ENCODE peak calls at places on chromosomes 11 and 22, in eight cellular contexts. R is amygdala, H is NCI-H774, N is A549, U is iris pigment epithelial cell, S is iPS DF 6.9, W is choroid plexus epithelial cell, Q is activated gamma-delta T cell. L is an unnamed sample.

GRCh38 chr22:39820266-39820665 is 73.3 kb downstream of the ENTHD1 start:
- DNase-seq in H (no peak), R (no peak), U (peak; percentile 71), Q (no peak), W (peak; percentile 66), N (peak; percentile 11), S (no peak), L (no peak)

GRCh38 chr11:126152152-126152551 is 59.3 kb downstream of the RPUSD4 start:
- DNase-seq in U (no peak), N (no peak), H (no peak), S (no peak), W (no peak), R (no peak), Q (no peak), L (no peak)

GRCh38 chr11:126419801-126420729 is 64.6 kb downstream of the ST3GAL4 start:
- DNase-seq in H (no peak), U (peak; percentile 81), N (no peak), W (peak; percentile 90), Q (no peak), S (no peak), R (no peak), L (no peak)

GRCh38 chr22:32341122-32341740 is 16.4 kb upstream of the RFPL3 start:
- DNase-seq in S (no peak), N (no peak), Q (no peak), W (no peak), R (no peak), U (peak; percentile 7), H (no peak), L (no peak)

GRCh38 chr11:96869207-96869606 is 479.4 kb downstream of the JRKL start:
- DNase-seq in N (no peak), W (no peak), U (peak; percentile 3), S (no peak), R (no peak), H (no peak), Q (no peak), L (no peak)

GRCh38 chr11:38718049-38718448 is 2120.0 kb upstream of the RAG2 start:
- DNase-seq in U (no peak), S (no peak), Q (no peak), W (peak; percentile 33), R (no peak), H (no peak), N (no peak), L (no peak)

GRCh38 chr11:1934326-1935155 is 12.6 kb upstream of the MRPL23 start:
- DNase-seq in W (no peak), Q (no peak), H (no peak), S (no peak), N (no peak), R (no peak), U (no peak), L (no peak)

GRCh38 chr11:37313266-37313665 is 715.2 kb upstream of the RAG2 start:
- DNase-seq in S (no peak), R (no peak), N (no peak), Q (no peak), W (no peak), H (no peak), U (no peak), L (no peak)

GRCh38 chr11:122791411-122791810 is 46.9 kb upstream of the CRTAM start:
- DNase-seq in H (no peak), U (peak; percentile 28), Q (no peak), N (no peak), R (no peak), W (peak; percentile 39), S (no peak), L (no peak)

GRCh38 chr11:117663389-117663788 is 133.6 kb downstream of the DSCAML1 start:
- DNase-seq in Q (no peak), N (no peak), R (peak; percentile 39), W (no peak), S (no peak), U (no peak), H (no peak), L (no peak)

GRCh38 chr22:37806409-37807338 is 1.1 kb upstream of the GCAT start:
- DNase-seq in U (peak; percentile 41), H (no peak), R (no peak), Q (no peak), W (peak; percentile 58), S (no peak), N (no peak), L (no peak)

GRCh38 chr11:44987506-44987905 is 36.8 kb upstream of the TP53I11 start:
- DNase-seq in W (no peak), N (no peak), Q (no peak), H (no peak), R (no peak), S (no peak), U (no peak), L (peak; percentile 46)

GRCh38 chr22:49968313-49968830 is 7.8 kb downstream of the PIM3 start:
- DNase-seq in U (no peak), R (no peak), W (no peak), H (no peak), Q (no peak), S (no peak), N (no peak), L (peak; percentile 7)

GRCh38 chr11:131668867-131669780 is 298.7 kb downstream of the NTM start:
- DNase-seq in U (peak; percentile 55), Q (no peak), R (peak; percentile 31), W (peak; percentile 71), H (no peak), N (peak; percentile 49), S (no peak), L (no peak)

GRCh38 chr11:132943325-132943736 is 589.0 kb downstream of the OPCML start:
- DNase-seq in U (peak; percentile 3), Q (no peak), N (no peak), S (no peak), H (no peak), R (no peak), W (peak; percentile 7), L (no peak)

GRCh38 chr11:124646148-124646547 is 23.5 kb downstream of the TBRG1 start:
- DNase-seq in U (no peak), N (no peak), H (no peak), W (no peak), S (no peak), Q (no peak), R (no peak), L (no peak)

GRCh38 chr11:65793144-65793581 is 6.3 kb downstream of the OVOL1 start:
- DNase-seq in U (no peak), Q (no peak), S (no peak), R (no peak), W (no peak), N (no peak), H (peak; percentile 34), L (no peak)

GRCh38 chr11:74278721-74279148 is 32.7 kb downstream of the P4HA3 start:
- DNase-seq in S (no peak), N (peak; percentile 68), R (no peak), U (peak; percentile 100), W (peak; percentile 100), H (no peak), Q (no peak), L (no peak)

GRCh38 chr11:88102595-88102929 is 72.7 kb downstream of the RAB38 start:
- DNase-seq in N (no peak), S (no peak), R (no peak), W (peak; percentile 9), U (peak; percentile 4), Q (no peak), H (no peak), L (no peak)

GRCh38 chr11:104653011-104653806 is 245.1 kb downstream of the CASP12 start:
- DNase-seq in H (no peak), Q (no peak), U (peak; percentile 55), N (no peak), R (no peak), W (peak; percentile 39), S (no peak), L (no peak)